ENCODE peak calls at places on chromosomes 1 and 21, in ten cellular contexts. C, F, G, P, W, Y, K, A, S and B are unnamed samples.

GRCh38 chr1:41811978-41812852 is 106.5 kb downstream of the HIVEP3 start:
- DNase-seq in C (peak; percentile 79), F (no peak), G (peak; percentile 60), P (peak; percentile 74), W (peak; percentile 73), Y (peak; percentile 87), K (peak; percentile 42), A (peak; percentile 65), S (peak; percentile 67), B (peak; percentile 29)

GRCh38 chr1:23673086-23673813 is 18.4 kb upstream of the RPL11 start:
- DNase-seq in C (peak; percentile 82), F (no peak), G (peak; percentile 67), P (peak; percentile 79), W (peak; percentile 75), Y (peak; percentile 30), K (no peak), A (peak; percentile 95), S (no peak), B (no peak)

GRCh38 chr21:31943586-31943985 is 70.8 kb downstream of the HUNK start:
- DNase-seq in C (no peak), F (no peak), G (no peak), P (no peak), W (no peak), Y (no peak), K (no peak), A (no peak), S (no peak), B (no peak)

GRCh38 chr1:210647406-210648333 is 319.0 kb downstream of the HHAT start:
- DNase-seq in C (no peak), F (no peak), G (no peak), P (no peak), W (no peak), Y (peak; percentile 95), K (no peak), A (no peak), S (no peak), B (no peak)

GRCh38 chr1:94254073-94254810 is 16.9 kb upstream of the ARHGAP29 start:
- DNase-seq in C (no peak), F (no peak), G (no peak), P (no peak), W (no peak), Y (no peak), K (no peak), A (no peak), S (no peak), B (no peak)

GRCh38 chr1:239262538-239262937 is 123.8 kb upstream of the CHRM3 start:
- DNase-seq in C (no peak), F (no peak), G (no peak), P (no peak), W (no peak), Y (no peak), K (no peak), A (no peak), S (no peak), B (no peak)

GRCh38 chr1:228213917-228214808 is 6.3 kb downstream of the OBSCN start:
- DNase-seq in C (no peak), F (no peak), G (no peak), P (no peak), W (no peak), Y (no peak), K (no peak), A (no peak), S (peak; percentile 59), B (no peak)

GRCh38 chr1:153567621-153568366 is 2.1 kb upstream of the S100A2 start:
- DNase-seq in C (peak; percentile 39), F (no peak), G (peak; percentile 48), P (no peak), W (peak; percentile 53), Y (peak; percentile 65), K (no peak), A (peak; percentile 88), S (no peak), B (no peak)

GRCh38 chr1:84619383-84620093 is 45.3 kb upstream of the CTBS start:
- DNase-seq in C (no peak), F (no peak), G (peak; percentile 19), P (peak; percentile 50), W (no peak), Y (peak; percentile 86), K (no peak), A (peak; percentile 81), S (no peak), B (no peak)

GRCh38 chr1:37234941-37235418 is 200.7 kb upstream of the GRIK3 start:
- DNase-seq in C (peak; percentile 92), F (no peak), G (no peak), P (no peak), W (no peak), Y (no peak), K (no peak), A (no peak), S (no peak), B (no peak)

GRCh38 chr1:91697322-91698260 is 188.4 kb downstream of the TGFBR3 start:
- DNase-seq in C (no peak), F (no peak), G (no peak), P (no peak), W (no peak), Y (peak; percentile 57), K (no peak), A (no peak), S (no peak), B (no peak)

GRCh38 chr1:39960461-39960958 is 5.6 kb downstream of the MFSD2A start:
- DNase-seq in C (no peak), F (no peak), G (no peak), P (no peak), W (no peak), Y (no peak), K (peak; percentile 46), A (peak; percentile 65), S (peak; percentile 73), B (no peak)

GRCh38 chr1:154749078-154749760 is 120.9 kb downstream of the KCNN3 start:
- DNase-seq in C (no peak), F (peak; percentile 58), G (peak; percentile 55), P (peak; percentile 38), W (no peak), Y (peak; percentile 47), K (no peak), A (no peak), S (no peak), B (no peak)

GRCh38 chr1:180614746-180615145 is 17.1 kb upstream of the XPR1 start:
- DNase-seq in C (no peak), F (no peak), G (no peak), P (no peak), W (no peak), Y (peak; percentile 80), K (no peak), A (no peak), S (no peak), B (no peak)
- TF ChIP-seq CTCF in C (no peak), F (no peak), G (no peak), P (no peak), W (no peak), Y (no peak), K (no peak), A (no peak), S (no peak), B (no peak)

GRCh38 chr1:116754203-116754977 is at the start of gene CD2:
- DNase-seq in C (no peak), F (no peak), G (no peak), P (no peak), W (no peak), Y (no peak), K (no peak), A (no peak), S (no peak), B (peak; percentile 63)
- H3K27ac ChIP-seq in C (no peak within 1 kb of the TSS), F (no peak within 1 kb of the TSS), G (no peak within 1 kb of the TSS), P (no peak within 1 kb of the TSS), W (no peak within 1 kb of the TSS), Y (no peak within 1 kb of the TSS), K (no peak within 1 kb of the TSS), A (no peak within 1 kb of the TSS), S (peak within 1 kb of the TSS; percentile 58), B (peak within 1 kb of the TSS; percentile 81)

DNA sequence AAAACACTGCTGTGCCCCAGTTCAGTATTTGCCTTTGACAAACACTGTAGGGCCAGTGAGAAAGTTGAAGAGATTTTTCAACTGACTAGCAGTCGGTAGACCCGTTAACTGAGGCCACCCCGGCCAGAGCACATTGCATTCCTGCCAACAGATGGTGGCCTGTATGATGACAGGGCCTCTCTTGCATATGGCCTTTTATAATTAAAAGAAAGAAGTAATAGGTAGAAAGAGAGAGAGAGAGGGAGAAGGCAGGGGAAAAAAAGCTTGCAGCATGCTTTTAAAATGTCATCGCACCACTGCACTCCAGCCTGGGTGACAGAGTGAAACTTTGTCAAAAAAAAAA is 4.7 kb upstream of the C1orf174 start:
- DNase-seq in C (no peak), F (no peak), G (no peak), P (no peak), W (no peak), Y (no peak), K (no peak), A (no peak), S (no peak), B (no peak)
- TF ChIP-seq CTCF in C (no peak), F (no peak), G (no peak), P (no peak), W (no peak), Y (no peak), K (no peak), A (no peak), S (no peak), B (no peak)

GRCh38 chr1:169144941-169145626 is 38.6 kb downstream of the ATP1B1 start:
- DNase-seq in C (no peak), F (no peak), G (no peak), P (peak; percentile 56), W (no peak), Y (no peak), K (no peak), A (no peak), S (no peak), B (no peak)

GRCh38 chr1:169149555-169150286 is 43.2 kb downstream of the ATP1B1 start:
- DNase-seq in C (no peak), F (no peak), G (no peak), P (no peak), W (no peak), Y (no peak), K (no peak), A (no peak), S (no peak), B (no peak)

GRCh38 chr1:169148472-169149252 is 42.2 kb downstream of the ATP1B1 start:
- DNase-seq in C (no peak), F (no peak), G (peak; percentile 58), P (peak; percentile 23), W (no peak), Y (no peak), K (no peak), A (no peak), S (no peak), B (no peak)

GRCh38 chr1:169143984-169144383 is 37.5 kb downstream of the ATP1B1 start:
- DNase-seq in C (no peak), F (no peak), G (no peak), P (no peak), W (no peak), Y (no peak), K (no peak), A (no peak), S (no peak), B (no peak)

DNA sequence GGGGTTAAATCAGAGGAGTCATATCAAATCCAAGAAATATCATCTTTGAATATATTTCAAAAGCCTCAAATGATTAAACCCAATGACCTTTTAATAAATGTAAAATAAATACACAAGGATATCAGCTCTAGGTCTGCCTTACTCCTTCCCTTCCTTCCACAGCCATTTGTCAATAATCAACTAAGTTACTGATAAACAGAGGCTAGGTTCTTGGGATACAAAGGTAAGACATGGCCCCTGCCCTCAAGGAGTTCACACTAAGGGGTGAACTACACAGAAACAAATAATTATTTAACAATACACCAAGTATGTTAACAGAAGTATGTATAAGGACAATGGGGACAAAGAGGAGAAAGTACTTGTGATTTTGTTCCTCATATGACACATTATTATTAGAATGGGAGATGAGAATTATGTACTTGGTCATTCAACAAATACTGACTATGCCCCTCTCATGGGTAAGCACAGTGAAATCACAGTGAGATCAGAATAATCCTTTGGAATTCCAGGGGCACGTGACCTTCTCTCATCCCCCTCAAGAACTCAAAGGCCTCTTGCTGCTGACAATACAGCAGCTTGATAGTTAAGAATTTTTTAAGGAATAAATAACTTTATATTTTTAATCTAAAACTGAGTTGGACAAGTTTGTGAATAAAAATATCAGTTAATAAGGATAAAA is 40.2 kb downstream of the ATP1B1 start:
- DNase-seq in C (peak; percentile 11), F (no peak), G (peak; percentile 15), P (no peak), W (no peak), Y (no peak), K (no peak), A (no peak), S (no peak), B (no peak)
- H3K27ac ChIP-seq in C (no peak overlapping the region), F (no peak overlapping the region), G (peak overlapping the region; percentile 95), P (no peak overlapping the region), W (no peak overlapping the region), Y (no peak overlapping the region), K (no peak overlapping the region), A (no peak overlapping the region), S (no peak overlapping the region), B (no peak overlapping the region)